ENCODE peak calls at places on chromosomes 6 and 20, in five cellular contexts. Z, A, Y, V and F are unnamed samples.

GRCh38 chr6:142821860-142822259 is 123.1 kb downstream of the HIVEP2 start:
- DNase-seq in V (no peak), Z (no peak), Y (no peak), A (peak), F (no peak)

GRCh38 chr20:54062812-54063280 is 7.5 kb downstream of the BCAS1 start:
- DNase-seq in Z (no peak), V (peak), A (no peak), Y (no peak), F (peak)

GRCh38 chr20:13029687-13030510 is 21.1 kb downstream of the SPTLC3 start:
- DNase-seq in Y (no peak), Z (no peak), V (peak), A (peak), F (no peak)

GRCh38 chr6:37052027-37052628 is 46.7 kb downstream of the FGD2 start:
- DNase-seq in Y (no peak), A (no peak), V (no peak), Z (no peak), F (peak)

GRCh38 chr6:8082954-8083858 is 19.0 kb upstream of the BLOC1S5 start:
- DNase-seq in Y (no peak), V (peak), Z (no peak), A (no peak), F (no peak)

GRCh38 chr6:38542031-38542430 is 97.7 kb downstream of the BTBD9 start:
- DNase-seq in V (peak), A (no peak), Y (no peak), Z (no peak), F (no peak)

GRCh38 chr6:127051571-127052260 is 66.8 kb upstream of the RSPO3 start:
- DNase-seq in V (peak), A (no peak), Y (no peak), Z (no peak), F (no peak)

GRCh38 chr6:44558315-44559227 is 171.1 kb downstream of the CDC5L start:
- DNase-seq in Z (no peak), Y (no peak), A (no peak), V (no peak), F (no peak)

GRCh38 chr6:50145125-50145524 is 95.4 kb upstream of the DEFB112 start:
- DNase-seq in V (no peak), Z (no peak), Y (no peak), A (no peak), F (peak)

GRCh38 chr6:28489366-28490190 is 26.0 kb downstream of the GPX6 start:
- DNase-seq in V (peak), A (no peak), Y (no peak), Z (no peak), F (no peak)

GRCh38 chr6:43142101-43142500 is 29.0 kb upstream of the SRF start:
- DNase-seq in Y (no peak), V (no peak), A (no peak), Z (no peak), F (no peak)

GRCh38 chr6:41744236-41744787 is 2.9 kb downstream of the PGC start:
- DNase-seq in Z (no peak), V (no peak), A (no peak), Y (no peak), F (no peak)

GRCh38 chr6:3206339-3207015 is 21.0 kb downstream of the TUBB2B start:
- DNase-seq in Y (no peak), Z (no peak), A (no peak), V (no peak), F (no peak)

GRCh38 chr6:126069457-126069856 is 83.1 kb downstream of the TRMT11 start:
- DNase-seq in V (no peak), Y (no peak), Z (no peak), A (no peak), F (no peak)

GRCh38 chr6:130116273-130116672 is 97.9 kb downstream of the L3MBTL3 start:
- DNase-seq in Y (no peak), Z (no peak), V (no peak), A (no peak), F (no peak)

GRCh38 chr20:46053416-46053815 is 24.4 kb downstream of the SLC12A5 start:
- DNase-seq in A (no peak), Y (no peak), V (no peak), Z (no peak), F (no peak)

GRCh38 chr6:128742900-128743299 is 140.0 kb upstream of the LAMA2 start:
- DNase-seq in V (no peak), A (no peak), Y (no peak), Z (no peak), F (no peak)

GRCh38 chr6:119479860-119480655 is 130.5 kb upstream of the MAN1A1 start:
- DNase-seq in Y (no peak), A (no peak), Z (no peak), V (no peak), F (no peak)